ENCODE peak calls at places on chromosomes 4 and X, in five cellular contexts. One of them, this sample, is unnamed.

GRCh38 chrX:44903107-44903506 is 30.1 kb downstream of the KDM6A start:
- DNase-seq in K562: peak; percentile 71
- DNase-seq in GM12878: no peak
- DNase-seq in HepG2: peak; percentile 50
- DNase-seq in H1: no peak
- DNase-seq in this sample: no peak

GRCh38 chr4:159358226-159358625 is 255.3 kb downstream of the RAPGEF2 start:
- DNase-seq in H1: no peak
- DNase-seq in GM12878: no peak
- DNase-seq in K562: no peak
- DNase-seq in HepG2: no peak
- DNase-seq in this sample: no peak

GRCh38 chrX:129642641-129643040 is 12.1 kb downstream of the APLN start:
- DNase-seq in K562: peak; percentile 58
- DNase-seq in GM12878: no peak
- DNase-seq in H1: no peak
- DNase-seq in HepG2: no peak
- DNase-seq in this sample: no peak

GRCh38 chr4:7979652-7979968 is 39.9 kb upstream of the AFAP1 start:
- DNase-seq in H1: no peak
- DNase-seq in K562: no peak
- DNase-seq in HepG2: no peak
- DNase-seq in GM12878: no peak
- DNase-seq in this sample: no peak

GRCh38 chrX:12977761-12978204 is 2.9 kb downstream of the TMSB4X start:
- DNase-seq in GM12878: no peak
- DNase-seq in H1: no peak
- DNase-seq in HepG2: no peak
- DNase-seq in K562: no peak
- DNase-seq in this sample: no peak

GRCh38 chr4:122747883-122748282 is 15.4 kb downstream of the BBS12 start:
- DNase-seq in HepG2: no peak
- DNase-seq in H1: no peak
- DNase-seq in GM12878: no peak
- DNase-seq in K562: no peak
- DNase-seq in this sample: no peak

GRCh38 chr4:8381814-8382581 is 58.5 kb downstream of the ACOX3 start:
- DNase-seq in GM12878: no peak
- DNase-seq in HepG2: peak; percentile 8
- DNase-seq in K562: no peak
- DNase-seq in H1: no peak
- DNase-seq in this sample: no peak

GRCh38 chr4:82515705-82516104 is 46.1 kb downstream of the TMEM150C start:
- DNase-seq in GM12878: no peak
- DNase-seq in K562: no peak
- DNase-seq in H1: no peak
- DNase-seq in HepG2: no peak
- DNase-seq in this sample: no peak

GRCh38 chr4:118911162-118911791 is 22.6 kb downstream of the SYNPO2 start:
- DNase-seq in K562: no peak
- DNase-seq in GM12878: no peak
- DNase-seq in HepG2: no peak
- DNase-seq in H1: no peak
- DNase-seq in this sample: no peak

GRCh38 chr4:110032603-110033002 is 119.9 kb downstream of the EGF start:
- DNase-seq in H1: no peak
- DNase-seq in HepG2: no peak
- DNase-seq in K562: no peak
- DNase-seq in GM12878: no peak
- DNase-seq in this sample: no peak

GRCh38 chr4:151238477-151238876 is 38.5 kb upstream of the PRSS48 start:
- DNase-seq in H1: no peak
- DNase-seq in K562: no peak
- DNase-seq in HepG2: no peak
- DNase-seq in GM12878: no peak
- DNase-seq in this sample: no peak

GRCh38 chr4:151231915-151232595 is 44.9 kb upstream of the PRSS48 start:
- DNase-seq in GM12878: no peak
- DNase-seq in K562: no peak
- DNase-seq in HepG2: no peak
- DNase-seq in H1: no peak
- DNase-seq in this sample: no peak

GRCh38 chr4:151233600-151233999 is 43.4 kb upstream of the PRSS48 start:
- DNase-seq in K562: no peak
- DNase-seq in HepG2: no peak
- DNase-seq in GM12878: no peak
- DNase-seq in H1: no peak
- DNase-seq in this sample: no peak

GRCh38 chr4:151239608-151240007 is 37.4 kb upstream of the PRSS48 start:
- DNase-seq in GM12878: no peak
- DNase-seq in HepG2: no peak
- DNase-seq in K562: no peak
- DNase-seq in H1: no peak
- DNase-seq in this sample: no peak

DNA sequence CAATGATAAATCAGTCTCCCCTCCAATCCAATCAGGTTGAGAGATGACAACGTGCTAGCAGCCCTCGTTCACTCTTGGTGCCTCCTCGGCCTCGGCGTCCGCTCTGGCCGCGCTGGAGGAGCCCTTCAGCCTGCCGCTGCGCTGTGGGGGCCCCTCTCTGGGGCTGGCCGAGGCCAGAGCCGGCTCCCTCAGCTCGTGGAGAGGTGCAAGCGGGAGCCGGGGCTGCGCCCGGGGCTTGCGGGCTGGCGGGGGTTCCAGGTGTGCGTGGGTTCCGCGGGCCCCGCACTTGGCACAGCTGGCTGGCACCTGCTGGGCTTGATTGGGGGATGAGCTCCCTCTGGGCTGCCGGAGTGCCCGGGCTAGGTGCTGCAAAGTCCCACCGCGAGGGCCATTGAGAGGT is 40.9 kb upstream of the PRSS48 start:
- DNase-seq in GM12878: no peak
- DNase-seq in HepG2: no peak
- DNase-seq in H1: no peak
- DNase-seq in K562: no peak
- DNase-seq in this sample: no peak
- TF ChIP-seq CREB1 in GM12878: no peak
- TF ChIP-seq CREB1 in HepG2: no peak
- TF ChIP-seq CREB1 in H1: no peak
- TF ChIP-seq CREB1 in K562: no peak
- TF ChIP-seq CREB1 in this sample: no peak

DNA sequence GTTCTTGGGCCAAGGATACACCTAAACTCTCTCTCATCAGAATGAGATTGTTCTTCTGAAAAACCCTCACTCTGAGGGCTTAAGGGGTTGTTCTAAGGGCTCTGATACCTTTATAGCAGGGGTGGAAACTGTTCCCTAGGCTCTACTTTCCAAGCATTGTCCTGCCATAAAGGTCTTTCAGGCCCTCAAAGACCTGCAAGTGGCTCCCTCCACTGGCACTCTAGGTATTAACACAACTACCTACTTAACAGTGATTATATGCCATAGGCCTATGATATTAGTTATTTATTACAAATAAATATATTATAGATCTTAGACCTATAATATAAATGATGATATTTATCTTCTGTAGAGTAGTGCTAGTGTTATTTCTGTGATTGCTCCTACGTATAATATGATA is 473.7 kb upstream of the RPS6KA3 start:
- DNase-seq in GM12878: no peak
- DNase-seq in HepG2: no peak
- DNase-seq in K562: no peak
- DNase-seq in H1: no peak
- DNase-seq in this sample: peak; percentile 16
- TF ChIP-seq CTCF in GM12878: no peak
- TF ChIP-seq CTCF in HepG2: peak; percentile 11
- TF ChIP-seq CTCF in K562: no peak
- TF ChIP-seq CTCF in H1: peak; percentile 28
- TF ChIP-seq CTCF in this sample: no peak

GRCh38 chr4:140256941-140257340 is 103.0 kb upstream of the MAML3 start:
- DNase-seq in K562: no peak
- DNase-seq in HepG2: peak; percentile 38
- DNase-seq in GM12878: no peak
- DNase-seq in H1: no peak
- DNase-seq in this sample: no peak

GRCh38 chr4:140255467-140255866 is 101.5 kb upstream of the MAML3 start:
- DNase-seq in HepG2: no peak
- DNase-seq in GM12878: no peak
- DNase-seq in K562: no peak
- DNase-seq in H1: no peak
- DNase-seq in this sample: no peak

GRCh38 chr4:140255919-140256318 is 101.9 kb upstream of the MAML3 start:
- DNase-seq in HepG2: no peak
- DNase-seq in GM12878: no peak
- DNase-seq in K562: no peak
- DNase-seq in H1: no peak
- DNase-seq in this sample: no peak

GRCh38 chr4:140257461-140258305 is 103.7 kb upstream of the MAML3 start:
- DNase-seq in K562: no peak
- DNase-seq in HepG2: no peak
- DNase-seq in H1: no peak
- DNase-seq in GM12878: no peak
- DNase-seq in this sample: no peak

DNA sequence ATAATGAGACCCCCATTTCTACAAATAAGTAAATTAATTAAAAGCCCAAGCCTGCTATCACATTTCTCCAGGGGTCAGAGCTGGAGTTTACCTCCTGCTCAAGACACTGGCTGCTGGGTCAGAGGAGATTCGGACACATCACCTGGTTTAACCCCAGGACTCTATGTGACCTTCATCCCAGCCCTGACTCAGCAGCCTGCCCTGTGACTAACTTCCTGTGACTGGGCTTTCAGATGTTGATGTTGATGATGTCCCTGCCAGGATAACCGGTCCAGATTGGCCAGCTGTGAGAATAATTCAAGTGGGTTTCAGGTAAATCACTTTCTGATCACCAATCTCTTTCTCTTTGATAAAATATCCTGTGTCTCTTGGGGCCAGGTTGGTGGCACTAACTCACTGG is 102.4 kb upstream of the MAML3 start:
- DNase-seq in H1: no peak
- DNase-seq in HepG2: peak; percentile 38
- DNase-seq in GM12878: no peak
- DNase-seq in K562: peak; percentile 3
- DNase-seq in this sample: no peak
- TF ChIP-seq SP1 in H1: no peak
- TF ChIP-seq SP1 in HepG2: no peak
- TF ChIP-seq SP1 in GM12878: no peak
- TF ChIP-seq SP1 in K562: no peak
- TF ChIP-seq SP1 in this sample: no peak

GRCh38 chr4:184814686-184815045 is 11.1 kb downstream of the ACSL1 start:
- DNase-seq in H1: no peak
- DNase-seq in HepG2: no peak
- DNase-seq in K562: no peak
- DNase-seq in GM12878: no peak
- DNase-seq in this sample: no peak
- TF ChIP-seq CREB1 in H1: no peak
- TF ChIP-seq CREB1 in HepG2: no peak
- TF ChIP-seq CREB1 in K562: no peak
- TF ChIP-seq CREB1 in GM12878: no peak
- TF ChIP-seq CREB1 in this sample: no peak

DNA sequence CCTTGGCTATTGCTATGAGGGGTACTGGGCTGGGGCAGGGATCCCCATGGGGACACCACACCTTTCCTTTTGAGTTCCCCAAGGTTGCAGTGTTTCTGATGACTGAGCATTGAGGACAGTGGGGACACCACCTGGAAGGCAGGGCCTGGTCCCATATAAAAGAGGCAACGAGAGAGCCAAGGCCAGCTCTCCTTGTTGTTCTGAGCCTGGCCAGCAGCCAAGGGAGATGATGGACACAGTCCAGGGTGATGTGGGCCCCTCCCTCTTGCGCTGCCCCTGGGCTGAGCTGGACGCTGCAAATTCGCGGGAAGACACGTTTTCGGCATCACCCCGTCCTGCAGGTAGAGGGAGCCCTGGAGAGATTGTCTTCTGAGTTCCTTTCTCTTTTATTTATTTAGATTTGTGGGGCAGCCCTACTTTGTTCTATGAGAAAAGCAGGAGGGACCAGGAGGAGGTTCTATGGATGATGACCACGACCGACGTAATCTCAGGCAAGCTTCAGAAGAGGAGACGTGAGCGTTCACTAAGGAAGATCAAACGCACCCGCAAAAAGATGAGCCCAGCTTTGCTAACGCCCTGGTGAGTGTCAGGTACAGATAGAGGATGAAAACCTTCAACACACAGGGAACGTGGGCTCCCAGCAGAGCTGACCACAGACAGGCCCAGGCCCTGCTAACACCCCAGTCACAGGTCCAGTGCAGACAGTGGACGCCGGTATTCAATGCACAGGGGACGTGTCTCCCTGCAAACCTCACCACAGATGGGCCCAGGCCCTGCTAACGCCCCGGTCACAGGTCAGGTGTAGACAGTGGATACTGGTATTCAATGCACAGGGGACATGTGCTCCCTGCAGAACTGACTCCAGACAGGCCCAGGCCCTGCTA is 97.4 kb downstream of the SHOX start:
- DNase-seq in K562: peak; percentile 25
- DNase-seq in HepG2: peak; percentile 9
- DNase-seq in GM12878: no peak
- DNase-seq in H1: peak; percentile 15
- DNase-seq in this sample: peak; percentile 77
- TF ChIP-seq CTCF in K562: peak; percentile 42
- TF ChIP-seq CTCF in HepG2: peak; percentile 49
- TF ChIP-seq CTCF in GM12878: no peak
- TF ChIP-seq CTCF in H1: peak; percentile 60
- TF ChIP-seq CTCF in this sample: peak; percentile 41